ENCODE peak calls at places on chromosomes 11 and 22, in four cellular contexts. One of them, this sample, is unnamed. For H3K27me3, the result is how much of the 10 kb centered on the place peaks cover.

GRCh38 chr11:67640021-67640757 is 626 bp upstream of the TBX10 start:
- DNase-seq in WERI-Rb-1: peak
- DNase-seq in psoas muscle: peak
- DNase-seq in aorta: no peak
- DNase-seq in this sample: peak

GRCh38 chr11:46342237-46342636 is 5.0 kb upstream of the DGKZ start:
- DNase-seq in WERI-Rb-1: no peak
- DNase-seq in psoas muscle: no peak
- DNase-seq in aorta: no peak
- DNase-seq in this sample: no peak

GRCh38 chr11:75141166-75141565 is 9.7 kb upstream of the SLCO2B1 start:
- DNase-seq in WERI-Rb-1: no peak
- DNase-seq in psoas muscle: no peak
- DNase-seq in aorta: no peak
- DNase-seq in this sample: peak

GRCh38 chr11:131973017-131973416 is 602.6 kb downstream of the NTM start:
- DNase-seq in WERI-Rb-1: no peak
- DNase-seq in psoas muscle: no peak
- DNase-seq in aorta: no peak
- DNase-seq in this sample: no peak

GRCh38 chr11:47412152-47412746 is 3.9 kb downstream of the SLC39A13 start:
- DNase-seq in WERI-Rb-1: peak
- DNase-seq in psoas muscle: peak
- DNase-seq in aorta: peak
- DNase-seq in this sample: peak

GRCh38 chr11:34916810-34917780 is 677 bp downstream of the PDHX start:
- DNase-seq in WERI-Rb-1: no peak
- DNase-seq in psoas muscle: no peak
- DNase-seq in aorta: no peak
- DNase-seq in this sample: no peak

GRCh38 chr22:30777589-30777988 is 82.9 kb downstream of the OSBP2 start:
- DNase-seq in WERI-Rb-1: no peak
- DNase-seq in psoas muscle: no peak
- DNase-seq in aorta: no peak
- DNase-seq in this sample: no peak

GRCh38 chr22:44540756-44541670 is 43.0 kb upstream of the RTL6 start:
- DNase-seq in WERI-Rb-1: no peak
- DNase-seq in psoas muscle: no peak
- DNase-seq in aorta: no peak
- DNase-seq in this sample: no peak

GRCh38 chr22:30694638-30695350 is at the start of gene OSBP2:
- DNase-seq in WERI-Rb-1: peak
- DNase-seq in psoas muscle: peak
- DNase-seq in aorta: peak
- DNase-seq in this sample: peak

GRCh38 chr11:17014774-17015638 is 792 bp upstream of the PLEKHA7 start:
- DNase-seq in WERI-Rb-1: peak
- DNase-seq in psoas muscle: no peak
- DNase-seq in aorta: no peak
- DNase-seq in this sample: no peak

GRCh38 chr22:20946080-20946986 is 20.7 kb upstream of the AIFM3 start:
- DNase-seq in WERI-Rb-1: no peak
- DNase-seq in psoas muscle: no peak
- DNase-seq in aorta: no peak
- DNase-seq in this sample: no peak

GRCh38 chr11:199004-199581 is 6.2 kb downstream of the SCGB1C1 start:
- DNase-seq in WERI-Rb-1: no peak
- DNase-seq in psoas muscle: no peak
- DNase-seq in aorta: no peak
- DNase-seq in this sample: peak

GRCh38 chr11:64856382-64857227 is 12.2 kb upstream of the CDC42BPG start:
- DNase-seq in WERI-Rb-1: no peak
- DNase-seq in psoas muscle: peak
- DNase-seq in aorta: peak
- DNase-seq in this sample: peak

GRCh38 chr11:834371-835316 is 1.9 kb downstream of the CD151 start:
- DNase-seq in WERI-Rb-1: no peak
- DNase-seq in psoas muscle: peak
- DNase-seq in aorta: peak
- DNase-seq in this sample: peak

GRCh38 chr11:111978028-111978771 is 41.1 kb downstream of the DIXDC1 start:
- DNase-seq in WERI-Rb-1: peak
- DNase-seq in psoas muscle: peak
- DNase-seq in aorta: peak
- DNase-seq in this sample: no peak

GRCh38 chr11:16170448-16170847 is 185.9 kb downstream of the SOX6 start:
- DNase-seq in WERI-Rb-1: no peak
- DNase-seq in psoas muscle: no peak
- DNase-seq in aorta: no peak
- DNase-seq in this sample: no peak

GRCh38 chr11:46252373-46252914 is 25.0 kb upstream of the CREB3L1 start:
- DNase-seq in WERI-Rb-1: no peak
- DNase-seq in psoas muscle: no peak
- DNase-seq in aorta: no peak
- DNase-seq in this sample: peak

GRCh38 chr11:120224872-120225371 is 14.1 kb downstream of the OAF start:
- DNase-seq in WERI-Rb-1: no peak
- DNase-seq in psoas muscle: no peak
- DNase-seq in aorta: no peak
- DNase-seq in this sample: no peak

GRCh38 chr11:36500315-36500721 is 9.8 kb downstream of the TRAF6 start:
- DNase-seq in WERI-Rb-1: no peak
- DNase-seq in psoas muscle: no peak
- DNase-seq in aorta: no peak
- DNase-seq in this sample: no peak

GRCh38 chr22:18060646-18061620 is 16.9 kb upstream of the PEX26 start:
- DNase-seq in WERI-Rb-1: no peak
- DNase-seq in psoas muscle: no peak
- DNase-seq in aorta: no peak
- DNase-seq in this sample: peak

GRCh38 chr11:73240190-73240781 is 22.2 kb downstream of the P2RY2 start:
- DNase-seq in WERI-Rb-1: no peak
- DNase-seq in psoas muscle: peak
- DNase-seq in aorta: peak
- DNase-seq in this sample: peak

GRCh38 chr11:114168691-114169090 is 109.2 kb downstream of the ZBTB16 start:
- DNase-seq in WERI-Rb-1: no peak
- DNase-seq in psoas muscle: no peak
- DNase-seq in aorta: no peak
- DNase-seq in this sample: no peak

GRCh38 chr22:36386900-36387663 is 685 bp downstream of the MYH9 start:
- DNase-seq in WERI-Rb-1: peak
- DNase-seq in psoas muscle: peak
- DNase-seq in aorta: peak
- DNase-seq in this sample: peak

GRCh38 chr11:32447252-32447651 is 11.9 kb upstream of the WT1 start:
- DNase-seq in WERI-Rb-1: no peak
- DNase-seq in psoas muscle: no peak
- DNase-seq in aorta: no peak
- DNase-seq in this sample: no peak

GRCh38 chr22:41603873-41604332 is 14.3 kb upstream of the PMM1 start:
- DNase-seq in WERI-Rb-1: no peak
- DNase-seq in psoas muscle: no peak
- DNase-seq in aorta: no peak
- DNase-seq in this sample: no peak

GRCh38 chr11:129643031-129643721 is 172.5 kb upstream of the TMEM45B start:
- DNase-seq in WERI-Rb-1: no peak
- DNase-seq in psoas muscle: no peak
- DNase-seq in aorta: no peak
- DNase-seq in this sample: no peak

GRCh38 chr22:22404598-22405284 is 103.8 kb downstream of the ZNF280B start:
- DNase-seq in WERI-Rb-1: no peak
- DNase-seq in psoas muscle: no peak
- DNase-seq in aorta: no peak
- DNase-seq in this sample: no peak

GRCh38 chr11:119094816-119095065 is 6.9 kb downstream of the DPAGT1 start:
- DNase-seq in WERI-Rb-1: no peak
- DNase-seq in psoas muscle: peak
- DNase-seq in aorta: peak
- DNase-seq in this sample: peak

GRCh38 chr11:106152013-106152412 is 74.6 kb downstream of the AASDHPPT start:
- DNase-seq in WERI-Rb-1: no peak
- DNase-seq in psoas muscle: no peak
- DNase-seq in aorta: no peak
- DNase-seq in this sample: no peak

GRCh38 chr11:1890856-1891830 is 552 bp downstream of the PRR33 start:
- DNase-seq in WERI-Rb-1: no peak
- DNase-seq in psoas muscle: peak
- DNase-seq in aorta: no peak
- DNase-seq in this sample: no peak

GRCh38 chr11:123580557-123581275 is 73.7 kb downstream of the SCN3B start:
- DNase-seq in WERI-Rb-1: peak
- DNase-seq in psoas muscle: peak
- DNase-seq in aorta: peak
- DNase-seq in this sample: peak

GRCh38 chr11:78420796-78421209 is 3.2 kb upstream of the GAB2 start:
- DNase-seq in WERI-Rb-1: no peak
- DNase-seq in psoas muscle: peak
- DNase-seq in aorta: peak
- DNase-seq in this sample: no peak

GRCh38 chr11:66568124-66568916 is at the start of gene CTSF:
- DNase-seq in WERI-Rb-1: peak
- DNase-seq in psoas muscle: peak
- DNase-seq in aorta: peak
- DNase-seq in this sample: peak
- H3K27me3 ChIP-seq in WERI-Rb-1: under half
- H3K27me3 ChIP-seq in psoas muscle: under half
- H3K27me3 ChIP-seq in aorta: under half
- H3K27me3 ChIP-seq in this sample: under half

DNA sequence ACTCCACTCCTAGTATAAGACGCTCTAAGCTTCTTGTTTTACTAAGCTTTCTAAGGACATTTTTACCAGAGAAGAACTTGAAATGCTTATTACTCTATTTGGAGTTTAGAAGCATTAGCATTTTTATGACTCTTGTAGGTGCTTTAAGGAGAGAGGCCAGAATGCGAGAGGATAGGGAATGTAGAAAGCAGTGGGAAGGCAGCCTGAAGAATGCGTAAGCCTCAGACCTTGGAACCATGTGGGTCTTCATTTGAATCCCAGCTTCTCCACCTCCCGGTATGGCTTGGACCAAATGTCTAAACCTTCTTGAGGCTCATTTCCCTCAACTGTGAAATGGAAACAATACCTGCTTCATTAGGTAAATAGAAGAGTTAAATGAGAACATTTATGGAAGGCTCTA is 60.0 kb upstream of the AMOTL1 start:
- DNase-seq in WERI-Rb-1: no peak
- DNase-seq in psoas muscle: no peak
- DNase-seq in aorta: no peak
- DNase-seq in this sample: no peak
- H3K27me3 ChIP-seq in WERI-Rb-1: under half
- H3K27me3 ChIP-seq in psoas muscle: under half
- H3K27me3 ChIP-seq in aorta: under half
- H3K27me3 ChIP-seq in this sample: under half

GRCh38 chr11:122275513-122275912 is 159.5 kb upstream of the BLID start:
- DNase-seq in WERI-Rb-1: no peak
- DNase-seq in psoas muscle: no peak
- DNase-seq in aorta: no peak
- DNase-seq in this sample: no peak

GRCh38 chr11:122276221-122276620 is 160.2 kb upstream of the BLID start:
- DNase-seq in WERI-Rb-1: no peak
- DNase-seq in psoas muscle: no peak
- DNase-seq in aorta: no peak
- DNase-seq in this sample: no peak

GRCh38 chr11:122271747-122272146 is 155.7 kb upstream of the BLID start:
- DNase-seq in WERI-Rb-1: no peak
- DNase-seq in psoas muscle: no peak
- DNase-seq in aorta: no peak
- DNase-seq in this sample: no peak

DNA sequence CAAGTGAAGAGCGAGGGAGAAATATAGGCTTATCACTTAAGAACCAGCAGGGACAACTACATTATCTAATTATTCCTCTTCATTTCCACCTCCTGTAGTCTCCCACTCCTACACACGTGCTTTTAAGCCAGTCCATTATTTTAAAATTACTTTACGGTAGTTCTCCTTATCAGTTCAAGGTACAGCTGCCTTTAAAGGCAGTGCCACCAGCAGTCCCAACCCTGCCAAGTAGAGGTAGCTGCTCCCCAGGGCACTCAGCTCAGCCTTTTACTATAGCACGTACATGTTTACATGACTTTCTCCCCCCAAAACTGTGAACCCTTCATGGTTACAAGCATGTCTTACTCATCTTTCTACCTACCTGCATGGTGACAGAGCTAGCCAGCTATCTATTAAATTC is 161.5 kb upstream of the BLID start:
- DNase-seq in WERI-Rb-1: no peak
- DNase-seq in psoas muscle: no peak
- DNase-seq in aorta: no peak
- DNase-seq in this sample: no peak
- H3K27me3 ChIP-seq in WERI-Rb-1: under half
- H3K27me3 ChIP-seq in psoas muscle: under half
- H3K27me3 ChIP-seq in aorta: under half
- H3K27me3 ChIP-seq in this sample: under half

GRCh38 chr22:37430941-37431340 is 3.7 kb upstream of the ELFN2 start:
- DNase-seq in WERI-Rb-1: no peak
- DNase-seq in psoas muscle: no peak
- DNase-seq in aorta: no peak
- DNase-seq in this sample: no peak

GRCh38 chr22:37426532-37427127 is 649 bp downstream of the ELFN2 start:
- DNase-seq in WERI-Rb-1: no peak
- DNase-seq in psoas muscle: no peak
- DNase-seq in aorta: no peak
- DNase-seq in this sample: no peak

GRCh38 chr22:37427128-37427710 is at the start of gene ELFN2:
- DNase-seq in WERI-Rb-1: no peak
- DNase-seq in psoas muscle: no peak
- DNase-seq in aorta: no peak
- DNase-seq in this sample: no peak

GRCh38 chr22:37427711-37428635 is 694 bp upstream of the ELFN2 start:
- DNase-seq in WERI-Rb-1: no peak
- DNase-seq in psoas muscle: no peak
- DNase-seq in aorta: no peak
- DNase-seq in this sample: no peak

GRCh38 chr22:37428649-37429586 is 1.6 kb upstream of the ELFN2 start:
- DNase-seq in WERI-Rb-1: peak
- DNase-seq in psoas muscle: no peak
- DNase-seq in aorta: peak
- DNase-seq in this sample: peak
- H3K27me3 ChIP-seq in WERI-Rb-1: under half
- H3K27me3 ChIP-seq in psoas muscle: under half
- H3K27me3 ChIP-seq in aorta: under half
- H3K27me3 ChIP-seq in this sample: under half

GRCh38 chr22:43409046-43409445 is 2.8 kb upstream of the MPPED1 start:
- DNase-seq in WERI-Rb-1: no peak
- DNase-seq in psoas muscle: no peak
- DNase-seq in aorta: no peak
- DNase-seq in this sample: no peak
- H3K27me3 ChIP-seq in WERI-Rb-1: under half
- H3K27me3 ChIP-seq in psoas muscle: under half
- H3K27me3 ChIP-seq in aorta: under half
- H3K27me3 ChIP-seq in this sample: under half